ENCODE peak calls at places on chromosomes 6 and 20, in ten cellular contexts. U, G, H, Y, Q, K, Z, E, F and M are unnamed samples.

GRCh38 chr6:42294759-42295158 is 77.1 kb upstream of the MRPS10 start:
- DNase-seq in U (no peak), G (peak; percentile 34), H (no peak), Y (peak; percentile 55), Q (no peak), K (no peak), Z (no peak), E (peak; percentile 50), F (peak; percentile 98), M (peak; percentile 46)

GRCh38 chr6:43037706-43038105 is 15.9 kb downstream of the CUL7 start:
- DNase-seq in U (no peak), G (no peak), H (no peak), Y (no peak), Q (no peak), K (no peak), Z (no peak), E (no peak), F (no peak), M (no peak)

GRCh38 chr20:38883081-38883980 is 42.9 kb upstream of the FAM83D start:
- DNase-seq in U (no peak), G (peak; percentile 36), H (no peak), Y (peak; percentile 17), Q (no peak), K (no peak), Z (no peak), E (peak; percentile 74), F (no peak), M (peak; percentile 38)

GRCh38 chr6:38634518-38634917 is 5.2 kb downstream of the BTBD9 start:
- DNase-seq in U (no peak), G (peak; percentile 9), H (no peak), Y (no peak), Q (no peak), K (no peak), Z (no peak), E (no peak), F (no peak), M (peak; percentile 24)

GRCh38 chr6:144297498-144298166 is 12.5 kb downstream of the UTRN start:
- DNase-seq in U (no peak), G (peak; percentile 80), H (no peak), Y (peak; percentile 77), Q (no peak), K (no peak), Z (no peak), E (no peak), F (peak; percentile 52), M (no peak)

GRCh38 chr20:6863798-6864201 is 96.3 kb downstream of the BMP2 start:
- DNase-seq in U (no peak), G (no peak), H (no peak), Y (no peak), Q (no peak), K (no peak), Z (no peak), E (no peak), F (no peak), M (no peak)

GRCh38 chr20:32481311-32482103 is 103.6 kb downstream of the NOL4L start:
- DNase-seq in U (no peak), G (peak; percentile 40), H (peak; percentile 66), Y (no peak), Q (peak; percentile 63), K (peak; percentile 45), Z (no peak), E (peak; percentile 63), F (no peak), M (peak; percentile 42)

GRCh38 chr20:21820688-21821087 is 115.2 kb downstream of the PAX1 start:
- DNase-seq in U (no peak), G (no peak), H (no peak), Y (no peak), Q (no peak), K (no peak), Z (no peak), E (no peak), F (no peak), M (no peak)

GRCh38 chr6:55758156-55758942 is 117.0 kb downstream of the BMP5 start:
- DNase-seq in U (no peak), G (peak; percentile 76), H (no peak), Y (peak; percentile 70), Q (no peak), K (no peak), Z (no peak), E (no peak), F (peak; percentile 98), M (peak; percentile 91)

GRCh38 chr20:575230-575629 is 31.6 kb upstream of the CSNK2A1 start:
- DNase-seq in U (no peak), G (no peak), H (no peak), Y (no peak), Q (no peak), K (no peak), Z (no peak), E (no peak), F (no peak), M (no peak)

GRCh38 chr6:154705471-154706113 is 27.6 kb upstream of the SCAF8 start:
- DNase-seq in U (no peak), G (peak; percentile 45), H (no peak), Y (no peak), Q (no peak), K (peak; percentile 10), Z (no peak), E (no peak), F (no peak), M (peak; percentile 30)

GRCh38 chr6:83517500-83517899 is 5.2 kb downstream of the PRSS35 start:
- DNase-seq in U (no peak), G (no peak), H (no peak), Y (no peak), Q (no peak), K (no peak), Z (no peak), E (no peak), F (peak; percentile 19), M (no peak)

GRCh38 chr20:50567860-50568548 is 57.8 kb downstream of the PTPN1 start:
- DNase-seq in U (no peak), G (no peak), H (no peak), Y (no peak), Q (no peak), K (no peak), Z (no peak), E (no peak), F (no peak), M (no peak)

GRCh38 chr6:20400476-20401402 is 940 bp upstream of the E2F3 start:
- DNase-seq in U (no peak), G (peak; percentile 37), H (peak; percentile 71), Y (peak; percentile 24), Q (peak; percentile 65), K (peak; percentile 83), Z (peak; percentile 24), E (peak; percentile 84), F (peak; percentile 65), M (peak; percentile 56)
- TF ChIP-seq CTCF in U (no peak), G (peak; percentile 46), H (peak; percentile 21), Y (peak; percentile 36), Q (no peak), K (peak; percentile 55), Z (peak; percentile 11), E (peak; percentile 37), F (no peak), M (peak; percentile 61)

DNA sequence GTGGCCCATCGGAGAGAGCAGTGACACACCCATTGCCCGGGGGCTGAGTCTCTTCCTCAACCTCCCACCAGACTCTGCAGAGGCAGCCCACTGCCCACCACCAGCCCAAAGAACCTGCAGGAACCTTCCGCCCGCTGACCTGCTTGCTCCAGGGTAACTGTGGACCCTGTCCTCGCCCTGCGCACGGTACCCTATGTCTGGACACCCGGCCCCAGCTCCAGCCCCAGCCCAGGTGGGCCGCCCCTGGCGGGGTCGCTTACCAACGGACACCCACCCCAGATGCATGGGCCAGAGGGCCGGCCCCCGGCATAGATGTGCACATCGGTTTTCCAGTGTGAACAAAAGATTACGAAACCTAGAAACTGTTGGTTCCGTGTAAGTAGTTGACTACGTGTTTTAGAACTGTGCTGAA is 118.2 kb downstream of the JPH2 start:
- DNase-seq in U (no peak), G (no peak), H (peak; percentile 68), Y (no peak), Q (no peak), K (no peak), Z (no peak), E (peak; percentile 79), F (no peak), M (no peak)
- H3K4me3 ChIP-seq in U (no peak overlapping the region), G (no peak overlapping the region), H (no peak overlapping the region), Y (no peak overlapping the region), Q (no peak overlapping the region), K (no peak overlapping the region), Z (no peak overlapping the region), E (no peak overlapping the region), F (no peak overlapping the region), M (no peak overlapping the region)

DNA sequence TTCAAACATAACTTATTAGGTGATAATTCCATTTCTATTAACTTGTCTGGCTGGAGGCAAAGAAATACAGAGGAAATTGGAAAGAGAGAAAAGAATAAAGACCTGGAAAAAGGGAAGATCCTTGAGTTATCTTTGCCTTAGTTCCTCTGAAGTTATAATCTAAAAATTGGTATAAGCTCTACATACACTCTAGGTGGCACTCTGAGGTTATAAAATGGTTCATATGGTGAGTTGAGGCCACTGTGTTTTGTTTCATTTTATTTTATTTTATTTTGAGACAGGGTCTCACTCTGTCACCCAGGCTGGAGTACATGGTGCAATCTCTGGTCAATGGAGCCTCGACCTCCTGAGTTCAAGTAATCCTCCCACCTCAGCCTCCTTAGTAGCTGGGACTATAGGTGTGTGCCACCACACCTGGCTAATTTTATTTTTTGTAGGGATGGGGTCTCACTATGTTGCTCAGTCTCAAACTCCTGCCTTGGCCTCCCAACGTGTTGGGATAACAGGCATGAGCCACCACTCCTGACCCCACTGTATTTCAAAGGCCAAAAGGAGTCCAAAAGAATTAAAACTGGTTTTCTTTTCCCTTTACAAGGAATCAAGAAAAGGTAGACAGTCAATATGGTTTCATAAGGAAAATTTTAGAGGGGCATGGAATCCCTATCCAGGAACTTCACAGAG is 19.4 kb downstream of the GPX6 start:
- DNase-seq in U (no peak), G (peak; percentile 19), H (no peak), Y (no peak), Q (no peak), K (no peak), Z (no peak), E (no peak), F (peak; percentile 17), M (peak; percentile 41)
- TF ChIP-seq CTCF in U (no peak), G (peak; percentile 20), H (no peak), Y (peak; percentile 20), Q (no peak), K (peak; percentile 27), Z (no peak), E (no peak), F (peak; percentile 26), M (peak; percentile 34)

DNA sequence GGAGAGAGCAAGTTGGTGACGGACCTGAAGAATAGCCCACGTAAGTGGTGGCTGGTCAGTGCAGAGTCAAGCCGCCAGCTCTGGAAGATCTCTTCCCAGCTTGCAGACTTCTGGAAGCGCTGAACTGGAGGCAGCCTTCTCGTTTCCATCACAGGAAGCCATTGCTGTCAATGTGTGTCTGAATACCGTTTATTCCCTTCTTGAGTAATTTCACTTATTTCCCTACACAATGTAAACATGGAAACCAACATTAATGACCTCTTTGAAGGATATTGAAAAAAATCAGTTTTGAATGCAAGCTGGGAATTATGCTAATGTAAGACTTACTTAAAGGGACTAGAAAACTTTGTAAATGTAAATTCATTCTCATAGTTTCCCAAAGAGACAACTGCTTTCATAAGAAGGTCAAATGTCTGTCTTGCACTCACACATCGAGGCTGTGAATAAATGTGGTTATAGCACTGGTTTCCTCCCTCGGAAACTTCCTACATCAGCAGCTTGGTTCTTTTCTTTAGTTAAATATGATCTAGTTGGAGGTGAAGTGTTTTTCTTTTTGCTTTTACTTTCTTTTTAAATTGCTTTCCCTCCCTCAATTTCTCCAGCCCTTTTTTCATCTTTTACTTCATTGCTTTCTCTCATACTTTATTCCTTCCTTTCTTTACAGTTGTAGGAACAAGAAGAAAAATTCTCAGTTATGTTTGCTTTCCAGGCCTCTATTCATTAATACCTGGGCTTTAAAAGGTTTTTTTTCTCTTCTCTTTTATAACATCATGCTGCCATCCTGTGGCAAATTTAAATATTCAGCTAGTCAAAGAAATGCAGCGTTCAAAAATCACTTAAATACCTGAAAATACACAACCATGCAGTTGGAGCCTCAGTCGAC is 108.2 kb downstream of the TNFAIP3 start:
- DNase-seq in U (no peak), G (peak; percentile 56), H (no peak), Y (peak; percentile 18), Q (no peak), K (no peak), Z (no peak), E (no peak), F (peak; percentile 40), M (peak; percentile 59)
- H3K4me3 ChIP-seq in U (no peak overlapping the region), G (no peak overlapping the region), H (no peak overlapping the region), Y (no peak overlapping the region), Q (no peak overlapping the region), K (no peak overlapping the region), Z (no peak overlapping the region), E (no peak overlapping the region), F (no peak overlapping the region), M (no peak overlapping the region)